ENCODE peak calls at places on chromosomes 2 and 18, in five cellular contexts. C is trophoblast cell, F is stomach, H is GM12878, V is left lung. O is an unnamed sample.

GRCh38 chr2:231181848-231182247 is 16.6 kb upstream of the ARMC9 start:
- DNase-seq in C (peak), F (peak), H (peak), V (peak), O (peak)

GRCh38 chr2:83949361-83949760 is 509.7 kb downstream of the SUCLG1 start:
- DNase-seq in C (no peak), F (no peak), H (no peak), V (no peak), O (no peak)

GRCh38 chr18:46416706-46417638 is 240.0 kb downstream of the LOXHD1 start:
- DNase-seq in C (no peak), F (no peak), H (no peak), V (no peak), O (no peak)

GRCh38 chr2:26076001-26076587 is 42.2 kb downstream of the RAB10 start:
- DNase-seq in C (no peak), F (no peak), H (no peak), V (no peak), O (no peak)

GRCh38 chr2:26619096-26619495 is 22.1 kb downstream of the CIB4 start:
- DNase-seq in C (no peak), F (no peak), H (no peak), V (no peak), O (no peak)

GRCh38 chr2:231680284-231680991 is 27.9 kb upstream of the PTMA start:
- DNase-seq in C (peak), F (peak), H (no peak), V (peak), O (peak)

GRCh38 chr2:108244667-108245414 is 5.1 kb downstream of the SULT1C3 start:
- DNase-seq in C (no peak), F (no peak), H (no peak), V (no peak), O (no peak)

GRCh38 chr2:237180987-237181386 is 95.3 kb downstream of the COPS8 start:
- DNase-seq in C (no peak), F (no peak), H (no peak), V (no peak), O (no peak)

GRCh38 chr2:10331033-10331701 is 28.5 kb downstream of the HPCAL1 start:
- DNase-seq in C (peak), F (peak), H (peak), V (peak), O (peak)

GRCh38 chr2:10330700-10331032 is 28.0 kb downstream of the HPCAL1 start:
- DNase-seq in C (no peak), F (no peak), H (no peak), V (no peak), O (no peak)

GRCh38 chr2:10328667-10329583 is 26.2 kb downstream of the HPCAL1 start:
- DNase-seq in C (no peak), F (no peak), H (no peak), V (no peak), O (no peak)

GRCh38 chr2:10329584-10329879 is 26.8 kb downstream of the HPCAL1 start:
- DNase-seq in C (no peak), F (no peak), H (no peak), V (no peak), O (no peak)

GRCh38 chr2:10329880-10330699 is 27.4 kb downstream of the HPCAL1 start:
- DNase-seq in C (peak), F (no peak), H (no peak), V (no peak), O (no peak)
- H3K27ac ChIP-seq in C (peak), F (peak), H (no peak), V (peak), O (no peak)

DNA sequence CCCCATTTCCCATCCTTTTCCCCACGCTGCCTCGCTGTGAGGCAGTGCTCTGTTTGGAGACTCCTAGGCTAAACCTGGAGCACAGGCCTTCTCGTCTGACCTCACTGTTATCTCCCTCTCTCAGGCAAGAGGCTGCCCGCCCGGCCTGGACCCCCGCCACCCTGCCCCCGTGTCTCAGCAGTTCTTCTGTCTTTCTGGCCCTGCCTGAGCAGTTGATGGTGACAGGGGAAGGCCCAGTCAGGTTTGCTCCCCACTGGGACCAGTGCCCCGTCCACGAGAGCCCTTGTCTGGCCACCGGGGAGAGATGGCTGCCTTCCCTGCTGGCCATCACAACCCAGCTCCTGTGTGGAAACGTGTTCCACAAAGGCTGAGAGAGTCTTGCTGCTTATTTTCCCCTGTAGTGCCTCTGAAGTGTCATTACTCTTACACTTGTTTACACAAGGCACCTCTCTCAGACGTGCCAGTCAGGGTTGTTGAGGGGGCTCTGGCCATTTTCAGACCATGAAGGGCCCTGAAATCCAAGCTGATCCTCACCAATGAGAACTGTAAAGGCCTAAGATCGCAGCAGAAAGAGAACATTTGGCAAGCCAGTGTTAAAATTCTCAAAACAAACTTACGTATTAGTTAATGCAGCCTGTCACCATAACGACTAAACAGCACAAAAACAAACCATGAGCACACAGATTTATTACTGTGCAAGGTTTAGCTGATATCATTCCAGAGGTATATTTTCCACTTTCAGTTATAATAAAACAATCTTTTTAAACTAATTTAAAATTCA is 210.8 kb downstream of the NDUFA10 start:
- DNase-seq in C (no peak), F (no peak), H (no peak), V (peak), O (peak)
- H3K4me3 ChIP-seq in C (no peak), F (no peak), H (no peak), V (no peak), O (peak)

GRCh38 chr2:29749041-29749440 is 172.3 kb downstream of the ALK start:
- DNase-seq in C (no peak), F (no peak), H (no peak), V (no peak), O (no peak)
- H3K27ac ChIP-seq in C (no peak), F (no peak), H (no peak), V (peak), O (no peak)

GRCh38 chr2:64678771-64679615 is 25.3 kb upstream of the SERTAD2 start:
- DNase-seq in C (no peak), F (no peak), H (no peak), V (no peak), O (no peak)
- H3K4me3 ChIP-seq in C (no peak), F (no peak), H (no peak), V (no peak), O (no peak)

GRCh38 chr2:235504459-235505200 is 10.8 kb downstream of the AGAP1 start:
- DNase-seq in C (no peak), F (no peak), H (no peak), V (no peak), O (no peak)
- H3K27ac ChIP-seq in C (no peak), F (peak), H (no peak), V (no peak), O (no peak)